ENCODE peak calls at places on chromosome 20, in nine cellular contexts. B is activated T-helper 9 cell treated with anti-CD3 and anti-CD28 coated beads, Interleukin-2, amount 50 U/mL, for 16 hours; H is HT1080; K is IMR-90; X is CD4-positive, alpha-beta T cell; E is Right ventricle myocardium superior; R is left colon; J is activated CD4-positive, alpha-beta memory T cell treated with anti-CD3 and anti-CD28 coated beads, Interleukin-2, amount 10 ng/mL, durations not matched to agents 7 days and 5 days; C is SW 1271. Z is an unnamed sample.

GRCh38 chr20:824490-824889 is 9.0 kb upstream of the FAM110A start:
- DNase-seq in B (no peak), H (no peak), K (no peak), X (no peak), E (no peak), R (no peak), J (no peak), C (no peak), Z (no peak)

GRCh38 chr20:53581444-53582311 is 12.0 kb downstream of the ZNF217 start:
- DNase-seq in B (peak; percentile 12), H (no peak), K (no peak), X (no peak), E (no peak), R (peak; percentile 44), J (peak; percentile 36), C (no peak), Z (peak; percentile 57)

GRCh38 chr20:47857994-47858557 is 72.8 kb upstream of the SULF2 start:
- DNase-seq in B (no peak), H (no peak), K (no peak), X (no peak), E (no peak), R (no peak), J (no peak), C (no peak), Z (no peak)

GRCh38 chr20:38893485-38894090 is 32.6 kb upstream of the FAM83D start:
- DNase-seq in B (peak; percentile 73), H (peak; percentile 45), K (peak; percentile 18), X (peak; percentile 76), E (peak; percentile 82), R (no peak), J (peak; percentile 81), C (no peak), Z (peak; percentile 85)

GRCh38 chr20:45445805-45446562 is 23.6 kb upstream of the WFDC2 start:
- DNase-seq in B (no peak), H (peak; percentile 37), K (no peak), X (no peak), E (no peak), R (no peak), J (peak; percentile 54), C (no peak), Z (peak; percentile 54)

GRCh38 chr20:49630396-49630951 is 62.5 kb upstream of the PTGIS start:
- DNase-seq in B (no peak), H (no peak), K (no peak), X (no peak), E (no peak), R (no peak), J (no peak), C (no peak), Z (no peak)

GRCh38 chr20:50170549-50171220 is 17.2 kb upstream of the PEDS1 start:
- DNase-seq in B (no peak), H (no peak), K (no peak), X (no peak), E (no peak), R (peak; percentile 24), J (no peak), C (no peak), Z (no peak)

GRCh38 chr20:16107172-16107870 is 465.9 kb downstream of the KIF16B start:
- DNase-seq in B (no peak), H (no peak), K (no peak), X (no peak), E (no peak), R (no peak), J (no peak), C (no peak), Z (no peak)

GRCh38 chr20:47973519-47974233 is 188.4 kb upstream of the SULF2 start:
- DNase-seq in B (no peak), H (no peak), K (no peak), X (no peak), E (no peak), R (no peak), J (no peak), C (no peak), Z (no peak)

GRCh38 chr20:9572690-9573089 is 58.3 kb downstream of the LAMP5 start:
- DNase-seq in B (no peak), H (no peak), K (no peak), X (no peak), E (no peak), R (no peak), J (no peak), C (no peak), Z (no peak)

GRCh38 chr20:47546184-47547033 is 44.7 kb downstream of the NCOA3 start:
- DNase-seq in B (no peak), H (no peak), K (peak; percentile 96), X (no peak), E (no peak), R (no peak), J (no peak), C (no peak), Z (no peak)

GRCh38 chr20:36167826-36168634 is 13.5 kb downstream of the EPB41L1 start:
- DNase-seq in B (no peak), H (peak; percentile 85), K (peak; percentile 84), X (no peak), E (no peak), R (no peak), J (no peak), C (no peak), Z (no peak)

GRCh38 chr20:35698298-35699126 is 640 bp downstream of the NFS1 start:
- DNase-seq in B (no peak), H (no peak), K (no peak), X (no peak), E (no peak), R (no peak), J (no peak), C (no peak), Z (no peak)

GRCh38 chr20:24148372-24148771 is 159.8 kb upstream of the GGTLC1 start:
- DNase-seq in B (no peak), H (peak; percentile 52), K (no peak), X (no peak), E (no peak), R (peak; percentile 31), J (peak; percentile 31), C (no peak), Z (no peak)

GRCh38 chr20:8646026-8646425 is 422.9 kb upstream of the PLCB4 start:
- DNase-seq in B (no peak), H (peak; percentile 73), K (peak; percentile 52), X (no peak), E (no peak), R (no peak), J (no peak), C (no peak), Z (no peak)

GRCh38 chr20:7248392-7248992 is 481.0 kb downstream of the BMP2 start:
- DNase-seq in B (no peak), H (no peak), K (no peak), X (no peak), E (no peak), R (no peak), J (no peak), C (no peak), Z (no peak)

GRCh38 chr20:45867811-45868176 is 10.4 kb downstream of the ZSWIM3 start:
- DNase-seq in B (no peak), H (peak; percentile 71), K (peak; percentile 81), X (no peak), E (no peak), R (no peak), J (no peak), C (no peak), Z (no peak)

GRCh38 chr20:58584881-58585752 is 66.0 kb upstream of the STX16 start:
- DNase-seq in B (no peak), H (no peak), K (peak; percentile 73), X (no peak), E (no peak), R (no peak), J (no peak), C (no peak), Z (no peak)

GRCh38 chr20:62599216-62600110 is 42.8 kb upstream of the SLCO4A1 start:
- DNase-seq in B (no peak), H (no peak), K (no peak), X (no peak), E (peak; percentile 38), R (no peak), J (no peak), C (no peak), Z (no peak)

GRCh38 chr20:37729909-37730308 is 36.1 kb downstream of the CTNNBL1 start:
- DNase-seq in B (no peak), H (peak; percentile 28), K (peak; percentile 65), X (no peak), E (no peak), R (no peak), J (no peak), C (no peak), Z (no peak)

GRCh38 chr20:10217517-10218410 is 866 bp upstream of the SNAP25 start:
- DNase-seq in B (peak; percentile 1), H (peak; percentile 85), K (peak; percentile 96), X (no peak), E (no peak), R (no peak), J (no peak), C (no peak), Z (no peak)

GRCh38 chr20:51327251-51327841 is 215.2 kb downstream of the NFATC2 start:
- DNase-seq in B (no peak), H (peak; percentile 82), K (peak; percentile 97), X (no peak), E (no peak), R (no peak), J (no peak), C (no peak), Z (no peak)

GRCh38 chr20:46903937-46904336 is 9.3 kb downstream of the EYA2 start:
- DNase-seq in B (no peak), H (no peak), K (no peak), X (no peak), E (no peak), R (no peak), J (no peak), C (no peak), Z (no peak)

GRCh38 chr20:64033981-64034493 is 1.9 kb upstream of the C20orf204 start:
- DNase-seq in B (no peak), H (no peak), K (no peak), X (no peak), E (peak; percentile 68), R (no peak), J (no peak), C (no peak), Z (no peak)